ENCODE peak calls at places on chromosomes 13 and 19, in nine cellular contexts. R, E, B, I, V, D, O, L and Z are unnamed samples.

GRCh38 chr13:73984949-73985691 is 149.1 kb downstream of the KLF12 start:
- DNase-seq in R (peak), E (no peak), B (peak), I (peak), V (no peak), D (no peak), O (peak), L (no peak), Z (no peak)

GRCh38 chr19:29277107-29277506 is 64.2 kb upstream of the UQCRFS1 start:
- DNase-seq in R (peak), E (peak), B (no peak), I (peak), V (no peak), D (peak), O (peak), L (peak), Z (peak)

GRCh38 chr19:47155141-47155540 is 24.5 kb downstream of the SAE1 start:
- DNase-seq in R (no peak), E (no peak), B (no peak), I (no peak), V (no peak), D (no peak), O (no peak), L (peak), Z (no peak)

GRCh38 chr13:46666727-46667456 is 113.9 kb downstream of the LRCH1 start:
- DNase-seq in R (peak), E (no peak), B (no peak), I (no peak), V (no peak), D (no peak), O (no peak), L (no peak), Z (no peak)

GRCh38 chr19:2675892-2676291 is 26.6 kb downstream of the GNG7 start:
- DNase-seq in R (no peak), E (no peak), B (no peak), I (no peak), V (no peak), D (no peak), O (no peak), L (no peak), Z (no peak)

GRCh38 chr13:113616991-113617749 is 32.6 kb downstream of the TFDP1 start:
- DNase-seq in R (peak), E (no peak), B (no peak), I (no peak), V (no peak), D (no peak), O (no peak), L (no peak), Z (no peak)

GRCh38 chr19:45470147-45471081 is 2.6 kb downstream of the FOSB start:
- DNase-seq in R (peak), E (peak), B (no peak), I (no peak), V (peak), D (no peak), O (peak), L (peak), Z (no peak)

GRCh38 chr13:77554079-77554478 is 18.6 kb downstream of the SCEL start:
- DNase-seq in R (no peak), E (no peak), B (no peak), I (no peak), V (no peak), D (no peak), O (no peak), L (no peak), Z (no peak)

GRCh38 chr19:51018745-51019543 is 565 bp downstream of the KLK10 start:
- DNase-seq in R (peak), E (no peak), B (no peak), I (no peak), V (no peak), D (no peak), O (no peak), L (no peak), Z (no peak)

GRCh38 chr19:1725100-1726064 is 27.9 kb upstream of the ONECUT3 start:
- DNase-seq in R (peak), E (peak), B (peak), I (peak), V (no peak), D (no peak), O (no peak), L (peak), Z (no peak)

GRCh38 chr13:71079638-71080037 is 787.4 kb downstream of the DACH1 start:
- DNase-seq in R (no peak), E (no peak), B (no peak), I (no peak), V (no peak), D (no peak), O (no peak), L (no peak), Z (no peak)

GRCh38 chr19:5048727-5049553 is 80.0 kb downstream of the KDM4B start:
- DNase-seq in R (no peak), E (peak), B (no peak), I (no peak), V (peak), D (peak), O (no peak), L (peak), Z (no peak)

GRCh38 chr19:48308695-48309586 is 16.4 kb upstream of the EMP3 start:
- DNase-seq in R (peak), E (no peak), B (no peak), I (no peak), V (no peak), D (no peak), O (no peak), L (no peak), Z (no peak)

GRCh38 chr13:35256459-35257148 is 219.9 kb downstream of the MAB21L1 start:
- DNase-seq in R (no peak), E (no peak), B (no peak), I (no peak), V (no peak), D (peak), O (no peak), L (no peak), Z (no peak)

GRCh38 chr19:5547881-5548280 is 19.9 kb downstream of the TINCR start:
- DNase-seq in R (peak), E (peak), B (no peak), I (peak), V (no peak), D (no peak), O (no peak), L (peak), Z (no peak)

GRCh38 chr13:52414051-52414450 is 8.1 kb upstream of the THSD1 start:
- DNase-seq in R (no peak), E (no peak), B (no peak), I (no peak), V (no peak), D (no peak), O (no peak), L (no peak), Z (no peak)

GRCh38 chr19:4669723-4670480 is at the start of gene MYDGF:
- DNase-seq in R (peak), E (peak), B (peak), I (peak), V (peak), D (peak), O (peak), L (peak), Z (peak)

GRCh38 chr13:64556391-64556790 is 2673.7 kb downstream of the PCDH9 start:
- DNase-seq in R (no peak), E (no peak), B (no peak), I (no peak), V (no peak), D (no peak), O (no peak), L (no peak), Z (no peak)

GRCh38 chr13:114099191-114099590 is 33.2 kb downstream of the RASA3 start:
- DNase-seq in R (peak), E (peak), B (no peak), I (no peak), V (peak), D (peak), O (no peak), L (peak), Z (no peak)